ENCODE peak calls at places on chromosomes 3 and 15, in four cellular contexts. N is ureter; W is fibroblast of the aortic adventitia; V is effector memory CD8-positive, alpha-beta T cell. M is an unnamed sample.

GRCh38 chr3:180617049-180617448 is 15.1 kb downstream of the TTC14 start:
- DNase-seq in V (no peak), W (no peak), N (no peak), M (no peak)

GRCh38 chr3:4421121-4421520 is 45.9 kb downstream of the SUMF1 start:
- DNase-seq in V (no peak), W (peak), N (no peak), M (no peak)

GRCh38 chr3:194852345-194852744 is 166.7 kb downstream of the FAM43A start:
- DNase-seq in N (no peak), W (no peak), V (no peak), M (no peak)

GRCh38 chr3:83216919-83217594 is 1455.6 kb upstream of the GBE1 start:
- DNase-seq in W (no peak), N (no peak), V (no peak), M (no peak)

GRCh38 chr3:88433572-88433971 is 283.8 kb downstream of the C3orf38 start:
- DNase-seq in N (no peak), W (no peak), V (no peak), M (no peak)

GRCh38 chr3:40621252-40621651 is 96.5 kb downstream of the ZNF621 start:
- DNase-seq in V (no peak), N (no peak), W (no peak), M (no peak)

GRCh38 chr3:71132995-71133730 is 450.4 kb downstream of the FOXP1 start:
- DNase-seq in N (no peak), W (no peak), V (no peak), M (no peak)

GRCh38 chr3:46393554-46394434 is 13.1 kb downstream of the CCR5AS start:
- DNase-seq in N (no peak), V (no peak), W (no peak), M (no peak)

GRCh38 chr15:91468861-91469260 is 368.8 kb downstream of the SV2B start:
- DNase-seq in N (no peak), V (no peak), W (no peak), M (no peak)

GRCh38 chr3:106825962-106826605 is 551.2 kb upstream of the CCDC54 start:
- DNase-seq in N (no peak), W (peak), V (no peak), M (no peak)

GRCh38 chr15:77012868-77013267 is 17.9 kb downstream of the PSTPIP1 start:
- DNase-seq in V (peak), N (no peak), W (no peak), M (no peak)

GRCh38 chr3:30282052-30282708 is 324.2 kb upstream of the TGFBR2 start:
- DNase-seq in W (peak), N (no peak), V (no peak), M (no peak)

GRCh38 chr3:23710555-23710954 is 95.2 kb upstream of the UBE2E1 start:
- DNase-seq in W (peak), V (no peak), N (no peak), M (no peak)

GRCh38 chr15:20351448-20351961 is 190.1 kb downstream of the GOLGA6L6 start:
- DNase-seq in V (no peak), N (peak), W (no peak), M (no peak)

GRCh38 chr15:45064386-45064785 is 41.4 kb downstream of the SORD start:
- DNase-seq in W (peak), N (no peak), V (no peak), M (no peak)